ENCODE peak calls at places on chromosomes 1 and 21, in eight cellular contexts. J is transverse colon, L is IMR-90, A is PC-3, C is uterus, S is testis, Y is suprapubic skin, I is heart left ventricle. P is an unnamed sample. For H3K4me1, the result is how much of the 10 kb centered on the place peaks cover.

GRCh38 chr1:20634594-20635084 is 1.4 kb downstream of the PINK1 start:
- DNase-seq in I (peak), A (peak), C (no peak), Y (no peak), L (peak), S (peak), J (peak), P (peak)

GRCh38 chr1:12228979-12229378 is 851 bp upstream of the VPS13D start:
- DNase-seq in Y (no peak), L (no peak), I (no peak), J (no peak), S (no peak), A (no peak), C (no peak), P (no peak)

GRCh38 chr1:244450597-244451538 is 841 bp downstream of the ADSS2 start:
- DNase-seq in C (peak), I (peak), L (peak), S (peak), Y (peak), J (peak), A (peak), P (peak)

GRCh38 chr1:194568610-194569009 is 1382.2 kb upstream of the B3GALT2 start:
- DNase-seq in L (peak), Y (no peak), C (no peak), A (no peak), I (no peak), J (no peak), S (no peak), P (peak)

GRCh38 chr1:101262060-101262459 is 25.2 kb downstream of the S1PR1 start:
- DNase-seq in A (peak), Y (no peak), I (no peak), C (no peak), J (no peak), S (no peak), L (no peak), P (no peak)

GRCh38 chr1:206560021-206560716 is 52.1 kb downstream of the EIF2D start:
- DNase-seq in S (peak), C (no peak), A (no peak), Y (no peak), I (peak), L (no peak), J (no peak), P (no peak)

GRCh38 chr1:222754386-222755139 is 17.6 kb downstream of the FAM177B start:
- DNase-seq in I (peak), A (peak), Y (peak), C (peak), J (peak), S (peak), L (peak), P (peak)

GRCh38 chr1:32400876-32401631 is 6.8 kb upstream of the BSDC1 start:
- DNase-seq in J (peak), L (peak), C (peak), A (peak), S (peak), Y (peak), I (peak), P (peak)

GRCh38 chr1:96473791-96474452 is 247.7 kb upstream of the PTBP2 start:
- DNase-seq in Y (no peak), L (peak), S (no peak), J (no peak), A (peak), C (no peak), I (no peak), P (no peak)

GRCh38 chr1:234543442-234544093 is 64.6 kb upstream of the TARBP1 start:
- DNase-seq in L (no peak), Y (no peak), I (peak), S (peak), A (no peak), J (peak), C (peak), P (no peak)

GRCh38 chr1:228887956-228888355 is 152.7 kb downstream of the RHOU start:
- DNase-seq in A (no peak), I (no peak), S (no peak), C (no peak), J (no peak), L (no peak), Y (no peak), P (no peak)

GRCh38 chr1:21319447-21320407 is 29.5 kb upstream of the ECE1 start:
- DNase-seq in I (no peak), L (no peak), J (no peak), Y (no peak), S (no peak), A (no peak), C (no peak), P (peak)

GRCh38 chr1:159712080-159712479 is 2.3 kb downstream of the CRP start:
- DNase-seq in L (no peak), S (no peak), Y (no peak), J (no peak), C (no peak), I (no peak), A (no peak), P (no peak)

GRCh38 chr1:244834596-244835275 is 722 bp upstream of the COX20 start:
- DNase-seq in L (peak), S (peak), A (peak), J (peak), I (peak), Y (peak), C (no peak), P (peak)

GRCh38 chr1:29298175-29298720 is 61.9 kb downstream of the PTPRU start:
- DNase-seq in S (no peak), C (no peak), A (no peak), J (no peak), L (no peak), I (no peak), Y (no peak), P (no peak)

GRCh38 chr1:179190861-179191260 is 38.6 kb downstream of the ABL2 start:
- DNase-seq in Y (no peak), A (no peak), C (no peak), J (no peak), L (no peak), I (peak), S (no peak), P (no peak)

GRCh38 chr1:3885611-3886010 is 14.5 kb downstream of the C1orf174 start:
- DNase-seq in S (no peak), A (no peak), I (no peak), Y (no peak), C (no peak), L (no peak), J (no peak), P (no peak)

GRCh38 chr1:213327318-213327667 is 276.3 kb downstream of the RPS6KC1 start:
- DNase-seq in I (peak), Y (no peak), L (peak), S (peak), C (peak), A (peak), J (peak), P (peak)

GRCh38 chr21:19440792-19441494 is 1037.4 kb upstream of the TMPRSS15 start:
- DNase-seq in L (no peak), A (no peak), S (no peak), J (no peak), I (no peak), Y (no peak), C (no peak), P (peak)

GRCh38 chr1:169245706-169246105 is 121.9 kb downstream of the NME7 start:
- DNase-seq in S (no peak), J (no peak), Y (no peak), A (peak), C (no peak), I (no peak), L (no peak), P (no peak)

GRCh38 chr1:178055779-178056471 is 38.0 kb upstream of the RASAL2 start:
- DNase-seq in S (no peak), L (peak), I (peak), C (no peak), J (no peak), A (peak), Y (no peak), P (no peak)
- H3K4me1 ChIP-seq in S (under half), L (under half), I (under half), C (under half), J (under half), A (under half), Y (half or more), P (under half)

DNA sequence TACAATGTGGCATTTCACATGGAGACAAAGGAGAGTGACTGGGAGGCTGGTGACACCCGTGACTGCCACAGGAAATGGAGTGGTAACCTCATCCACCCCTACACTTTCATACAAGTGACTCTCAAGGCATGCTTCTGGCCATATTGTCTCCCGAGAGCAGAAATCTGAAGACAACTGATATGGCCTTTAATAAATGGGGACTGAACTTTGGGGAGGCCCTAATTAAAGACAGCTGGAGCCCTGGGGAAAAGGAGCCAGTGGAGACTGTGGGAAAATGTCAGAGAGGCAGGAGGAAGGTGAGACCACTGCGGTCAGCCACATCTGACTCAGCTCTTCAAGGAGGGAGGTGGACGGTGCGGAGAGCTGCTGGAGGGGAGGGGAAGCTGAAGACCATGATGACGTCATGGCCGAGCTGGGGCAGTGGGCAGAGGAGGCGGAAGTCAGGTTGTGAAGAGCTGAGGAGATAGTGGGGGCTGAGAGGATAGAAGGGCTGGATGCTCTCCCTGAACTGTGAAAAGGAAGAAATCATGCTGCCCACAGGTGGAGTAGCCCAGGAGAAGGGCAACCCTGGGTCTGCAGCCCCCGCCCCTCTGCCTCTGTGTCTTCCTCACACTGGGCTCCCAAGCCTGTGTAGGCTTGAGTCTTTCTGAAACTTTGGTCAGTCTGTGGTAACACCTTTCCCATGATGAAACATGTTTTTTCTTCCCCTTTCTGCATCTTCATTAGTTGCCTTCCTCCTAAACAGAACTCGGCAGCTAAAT is 14.0 kb upstream of the NCF2 start:
- DNase-seq in I (peak), L (peak), A (no peak), Y (no peak), J (peak), S (no peak), C (no peak), P (peak)
- H3K4me1 ChIP-seq in I (under half), L (under half), A (under half), Y (under half), J (under half), S (under half), C (under half), P (under half)

GRCh38 chr1:113874017-113874879 is 2.7 kb upstream of the PTPN22 start:
- DNase-seq in S (peak), I (no peak), Y (no peak), J (peak), A (peak), C (no peak), L (peak), P (no peak)
- H3K4me1 ChIP-seq in S (under half), I (under half), Y (under half), J (under half), A (under half), C (under half), L (under half), P (under half)

GRCh38 chr1:24124980-24125379 is 13.0 kb upstream of the MYOM3 start:
- DNase-seq in J (no peak), C (no peak), I (peak), L (no peak), S (no peak), A (no peak), Y (no peak), P (no peak)

GRCh38 chr1:24127801-24128363 is 15.1 kb downstream of the IL22RA1 start:
- DNase-seq in S (no peak), L (no peak), I (peak), C (no peak), A (no peak), J (no peak), Y (no peak), P (no peak)

GRCh38 chr1:24126023-24126671 is 14.2 kb upstream of the MYOM3 start:
- DNase-seq in J (no peak), C (peak), L (peak), A (no peak), Y (no peak), I (peak), S (no peak), P (no peak)

GRCh38 chr1:24126672-24127023 is 14.7 kb upstream of the MYOM3 start:
- DNase-seq in L (no peak), Y (no peak), I (no peak), J (no peak), S (no peak), A (no peak), C (no peak), P (no peak)

DNA sequence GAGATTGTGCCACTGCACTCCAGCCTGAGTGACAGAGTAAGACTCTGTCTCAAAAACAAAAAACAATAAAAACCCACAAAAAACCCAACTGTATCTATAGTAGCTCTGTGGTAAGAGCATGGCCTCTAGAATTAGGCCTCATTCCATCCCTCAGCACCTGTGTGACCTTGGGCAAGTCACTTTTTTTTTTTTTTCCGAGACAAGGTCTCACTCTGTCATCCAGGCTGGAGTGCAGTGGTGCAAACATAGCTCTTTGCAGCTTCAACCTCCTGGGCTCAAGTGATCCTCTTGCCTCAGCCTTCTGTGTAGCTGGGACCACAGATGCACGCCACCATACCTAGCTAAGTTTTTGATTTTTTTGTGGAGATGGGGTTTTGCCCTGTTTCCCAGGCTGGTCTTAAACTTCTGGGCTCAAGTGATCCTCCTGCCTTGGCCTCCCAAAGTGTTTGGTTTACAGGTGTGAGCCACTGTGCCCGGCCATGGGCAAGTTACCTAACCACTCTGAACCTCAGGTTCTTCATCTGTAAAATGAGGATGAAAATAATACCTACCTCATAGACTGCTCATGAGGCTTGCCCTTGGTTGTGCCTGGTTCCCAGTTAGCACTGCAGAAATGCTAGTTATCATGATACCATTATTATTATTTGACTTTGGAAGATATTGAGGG is 15.3 kb upstream of the MYOM3 start:
- DNase-seq in J (no peak), Y (no peak), A (no peak), I (no peak), L (no peak), C (no peak), S (no peak), P (no peak)
- H3K4me1 ChIP-seq in J (under half), Y (under half), A (under half), I (under half), L (under half), C (under half), S (under half), P (under half)

DNA sequence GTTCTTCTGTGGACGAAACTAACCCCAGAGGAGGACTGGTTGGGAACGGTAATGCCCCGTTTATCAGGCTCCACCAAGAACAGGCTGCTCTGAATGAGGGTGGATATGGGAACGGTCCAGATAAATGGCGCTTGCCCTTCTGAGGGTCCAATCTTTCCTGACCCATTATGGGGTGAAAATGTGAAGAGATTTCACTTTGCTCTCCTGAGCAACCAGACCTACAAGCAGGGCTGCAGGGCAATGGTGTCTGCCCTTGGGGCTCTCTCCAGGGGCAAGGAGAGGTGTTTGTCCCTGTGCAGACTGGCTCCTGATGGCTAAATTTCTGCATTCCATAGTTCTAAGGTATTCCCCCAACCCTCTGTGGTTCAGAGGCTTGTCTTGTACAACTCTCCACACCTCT is 25.1 kb downstream of the SLC2A1 start:
- DNase-seq in S (no peak), J (no peak), C (no peak), Y (peak), L (no peak), A (no peak), I (no peak), P (no peak)
- H3K4me1 ChIP-seq in S (under half), J (under half), C (under half), Y (half or more), L (under half), A (half or more), I (under half), P (under half)

DNA sequence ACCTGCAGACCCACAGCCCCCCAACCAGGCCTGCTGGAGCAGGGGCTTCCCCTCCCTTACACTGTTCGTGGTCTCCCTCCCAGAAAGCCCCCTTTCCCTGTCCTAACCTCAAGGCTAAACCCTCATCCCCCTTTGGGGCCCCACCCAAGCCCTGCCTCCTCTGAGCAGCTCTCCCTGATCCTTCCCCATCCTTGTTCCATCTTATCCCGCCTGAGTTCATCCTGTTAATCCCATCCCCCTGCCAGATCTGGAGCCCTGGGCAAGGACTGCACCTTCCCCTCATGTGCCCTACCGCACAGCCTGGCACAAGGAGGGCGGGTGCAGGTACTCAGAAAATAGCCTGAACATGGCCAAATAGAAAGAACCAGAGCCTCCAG is 6.9 kb upstream of the TNNT2 start:
- DNase-seq in A (no peak), I (no peak), J (no peak), C (no peak), S (no peak), Y (no peak), L (no peak), P (no peak)
- H3K4me1 ChIP-seq in A (under half), I (under half), J (under half), C (under half), S (under half), Y (under half), L (under half), P (under half)

GRCh38 chr1:1022322-1023090 is 2.6 kb downstream of the AGRN start:
- DNase-seq in S (no peak), J (no peak), C (no peak), Y (no peak), L (no peak), I (no peak), A (no peak), P (no peak)

GRCh38 chr1:1024421-1025415 is 4.8 kb downstream of the AGRN start:
- DNase-seq in C (no peak), Y (no peak), J (no peak), A (peak), S (no peak), I (no peak), L (no peak), P (no peak)

GRCh38 chr1:1021860-1022259 is 1.9 kb downstream of the AGRN start:
- DNase-seq in C (no peak), I (no peak), J (no peak), S (no peak), Y (no peak), A (peak), L (peak), P (no peak)

GRCh38 chr1:1021010-1021845 is 1.3 kb downstream of the AGRN start:
- DNase-seq in J (peak), S (peak), C (peak), I (peak), L (peak), Y (no peak), A (peak), P (peak)

GRCh38 chr1:1023700-1024099 is 3.8 kb downstream of the AGRN start:
- DNase-seq in A (no peak), L (no peak), C (no peak), J (no peak), I (no peak), S (no peak), Y (no peak), P (no peak)
- H3K4me1 ChIP-seq in A (under half), L (under half), C (under half), J (under half), I (under half), S (under half), Y (half or more), P (under half)

DNA sequence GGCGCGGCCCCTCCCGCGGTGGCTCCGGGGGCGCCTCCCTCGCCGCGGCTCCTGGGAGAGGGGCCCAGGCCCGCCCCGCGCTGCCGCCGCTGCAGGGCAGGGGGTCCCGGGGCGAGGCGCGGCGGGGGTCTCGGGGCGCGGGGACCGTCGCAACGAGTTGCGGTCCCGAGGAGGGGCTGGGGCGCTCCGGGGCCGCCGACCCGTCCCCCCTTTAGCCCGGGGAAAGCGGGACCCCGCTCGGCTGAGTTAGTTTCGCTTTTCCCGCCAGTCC is 482 bp downstream of the SPSB1 start:
- DNase-seq in J (no peak), A (no peak), L (no peak), C (no peak), I (no peak), Y (no peak), S (no peak), P (no peak)
- H3K4me1 ChIP-seq in J (under half), A (under half), L (under half), C (under half), I (under half), Y (half or more), S (under half), P (under half)